ENCODE peak calls at places on chromosomes 3 and 15, in ten cellular contexts. P, E, Y, A, B, C, T, X, O and F are unnamed samples.

GRCh38 chr3:198032039-198032438 is 72.0 kb downstream of the LMLN start:
- DNase-seq in P (no peak), E (no peak), Y (no peak), A (no peak), B (no peak), C (no peak), T (no peak), X (no peak), O (no peak), F (no peak)

GRCh38 chr3:187292631-187293513 is 1.3 kb upstream of the MASP1 start:
- DNase-seq in P (no peak), E (no peak), Y (no peak), A (no peak), B (no peak), C (peak), T (no peak), X (no peak), O (peak), F (no peak)

GRCh38 chr15:57677206-57677605 is 29.3 kb upstream of the POLR2M start:
- DNase-seq in P (no peak), E (no peak), Y (no peak), A (no peak), B (no peak), C (no peak), T (peak), X (no peak), O (no peak), F (no peak)

GRCh38 chr3:15660055-15660940 is 58.8 kb downstream of the BTD start:
- DNase-seq in P (no peak), E (no peak), Y (no peak), A (no peak), B (no peak), C (no peak), T (no peak), X (no peak), O (no peak), F (no peak)

GRCh38 chr3:108127301-108127988 is 36.6 kb upstream of the CD47 start:
- DNase-seq in P (no peak), E (no peak), Y (no peak), A (peak), B (no peak), C (no peak), T (no peak), X (no peak), O (no peak), F (no peak)

GRCh38 chr3:32366638-32367368 is 24.9 kb upstream of the CMTM7 start:
- DNase-seq in P (no peak), E (no peak), Y (no peak), A (no peak), B (no peak), C (peak), T (peak), X (no peak), O (no peak), F (no peak)

GRCh38 chr15:35047528-35047927 is 37.6 kb downstream of the NANOGP8 start:
- DNase-seq in P (no peak), E (no peak), Y (no peak), A (no peak), B (no peak), C (no peak), T (no peak), X (no peak), O (no peak), F (no peak)

GRCh38 chr15:28002136-28002861 is 96.8 kb downstream of the OCA2 start:
- DNase-seq in P (no peak), E (no peak), Y (no peak), A (no peak), B (no peak), C (no peak), T (no peak), X (no peak), O (no peak), F (no peak)

GRCh38 chr3:39433642-39434041 is 27.1 kb downstream of the RPSA start:
- DNase-seq in P (no peak), E (peak), Y (peak), A (no peak), B (no peak), C (peak), T (peak), X (no peak), O (peak), F (no peak)

GRCh38 chr15:80679167-80679804 is 15.8 kb upstream of the ABHD17C start:
- DNase-seq in P (no peak), E (no peak), Y (no peak), A (no peak), B (no peak), C (no peak), T (no peak), X (no peak), O (no peak), F (no peak)

GRCh38 chr15:30023798-30024295 is 58.9 kb upstream of the GOLGA8J start:
- DNase-seq in P (peak), E (peak), Y (peak), A (no peak), B (no peak), C (peak), T (peak), X (no peak), O (peak), F (no peak)

GRCh38 chr3:156642750-156643728 is 31.4 kb upstream of the TIPARP start:
- DNase-seq in P (no peak), E (no peak), Y (no peak), A (no peak), B (no peak), C (no peak), T (peak), X (no peak), O (peak), F (no peak)

GRCh38 chr3:162390891-162391290 is 894.3 kb downstream of the OTOL1 start:
- DNase-seq in P (no peak), E (no peak), Y (peak), A (no peak), B (no peak), C (peak), T (peak), X (no peak), O (peak), F (no peak)

GRCh38 chr3:129002573-129003569 is 1.8 kb downstream of the EFCC1 start:
- DNase-seq in P (no peak), E (no peak), Y (no peak), A (no peak), B (no peak), C (no peak), T (no peak), X (no peak), O (no peak), F (no peak)

GRCh38 chr3:129005526-129006303 is 4.6 kb downstream of the EFCC1 start:
- DNase-seq in P (peak), E (no peak), Y (no peak), A (no peak), B (no peak), C (no peak), T (peak), X (no peak), O (peak), F (no peak)

GRCh38 chr3:129004639-129005295 is 3.7 kb downstream of the EFCC1 start:
- DNase-seq in P (peak), E (no peak), Y (no peak), A (no peak), B (no peak), C (no peak), T (no peak), X (no peak), O (no peak), F (no peak)

GRCh38 chr3:129001817-129002572 is 891 bp downstream of the EFCC1 start:
- DNase-seq in P (no peak), E (no peak), Y (no peak), A (no peak), B (no peak), C (no peak), T (peak), X (no peak), O (peak), F (no peak)

GRCh38 chr3:129003578-129004112 is 2.5 kb downstream of the EFCC1 start:
- DNase-seq in P (peak), E (no peak), Y (no peak), A (no peak), B (no peak), C (no peak), T (no peak), X (peak), O (no peak), F (peak)
- H3K4me3 ChIP-seq in P (no peak), E (no peak), Y (no peak), A (no peak), B (peak), C (no peak), T (no peak), X (peak), O (no peak), F (peak)

GRCh38 chr15:86193716-86194408 is 114.2 kb downstream of the AGBL1 start:
- DNase-seq in P (no peak), E (no peak), Y (no peak), A (no peak), B (no peak), C (no peak), T (no peak), X (no peak), O (no peak), F (no peak)
- H3K4me3 ChIP-seq in P (no peak), E (no peak), Y (no peak), A (no peak), B (no peak), C (no peak), T (peak), X (peak), O (no peak), F (no peak)

DNA sequence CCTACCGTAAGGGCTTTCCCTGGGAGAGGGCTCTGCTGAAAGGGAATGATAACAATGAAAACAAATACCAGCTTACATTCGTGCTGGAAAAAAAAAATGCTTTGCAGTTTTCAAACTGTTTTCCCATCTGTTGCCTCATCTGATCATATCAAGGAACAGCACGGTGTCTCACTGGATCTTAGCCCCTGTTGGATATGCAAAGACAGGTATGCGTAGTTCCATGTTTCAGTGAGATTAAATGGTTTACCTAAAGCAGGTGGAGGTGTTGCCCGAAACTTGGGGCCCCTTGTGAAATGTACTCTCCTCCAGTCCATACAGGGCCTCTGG is 77.4 kb upstream of the VGLL4 start:
- DNase-seq in P (no peak), E (no peak), Y (no peak), A (no peak), B (no peak), C (no peak), T (peak), X (no peak), O (no peak), F (no peak)
- H3K4me3 ChIP-seq in P (peak), E (no peak), Y (peak), A (peak), B (peak), C (no peak), T (peak), X (peak), O (peak), F (peak)

GRCh38 chr15:60576515-60576914 is 97.6 kb upstream of the ICE2 start:
- DNase-seq in P (no peak), E (no peak), Y (no peak), A (no peak), B (no peak), C (no peak), T (no peak), X (no peak), O (no peak), F (peak)

GRCh38 chr15:60575995-60576394 is 97.1 kb upstream of the ICE2 start:
- DNase-seq in P (peak), E (no peak), Y (peak), A (no peak), B (no peak), C (no peak), T (peak), X (no peak), O (peak), F (no peak)

GRCh38 chr15:60574801-60575631 is 96.1 kb upstream of the ICE2 start:
- DNase-seq in P (no peak), E (no peak), Y (no peak), A (no peak), B (no peak), C (no peak), T (peak), X (no peak), O (no peak), F (no peak)

GRCh38 chr15:60572462-60573214 is 93.7 kb upstream of the ICE2 start:
- DNase-seq in P (peak), E (no peak), Y (no peak), A (no peak), B (no peak), C (no peak), T (no peak), X (no peak), O (no peak), F (no peak)

DNA sequence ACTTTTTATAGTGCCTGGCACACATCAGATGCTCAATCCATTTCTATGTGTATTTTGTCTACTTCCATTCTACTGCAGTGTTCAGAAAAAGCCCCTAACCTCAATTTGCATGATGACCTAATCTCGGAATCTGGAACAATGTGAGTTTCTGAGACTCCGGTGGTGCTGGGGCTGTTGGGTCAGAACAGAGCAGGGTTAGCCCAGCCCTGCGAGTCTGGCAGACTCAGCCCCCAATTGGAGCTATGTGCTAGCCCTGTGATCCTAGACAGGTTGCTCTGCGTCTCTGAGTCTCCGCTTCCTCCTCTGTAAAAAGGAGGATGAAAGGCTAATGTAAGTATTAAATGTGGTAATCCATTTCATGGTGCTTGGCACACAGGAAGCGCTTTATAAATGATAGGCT is 95.0 kb upstream of the ICE2 start:
- DNase-seq in P (no peak), E (no peak), Y (no peak), A (no peak), B (no peak), C (no peak), T (no peak), X (no peak), O (no peak), F (no peak)
- H3K4me3 ChIP-seq in P (no peak), E (no peak), Y (no peak), A (no peak), B (no peak), C (no peak), T (no peak), X (no peak), O (no peak), F (no peak)

GRCh38 chr15:84949845-84950569 is 31.6 kb upstream of the PDE8A start:
- DNase-seq in P (peak), E (no peak), Y (no peak), A (no peak), B (no peak), C (no peak), T (no peak), X (no peak), O (peak), F (no peak)

GRCh38 chr15:84946772-84947489 is 34.7 kb upstream of the PDE8A start:
- DNase-seq in P (no peak), E (no peak), Y (no peak), A (no peak), B (no peak), C (no peak), T (no peak), X (no peak), O (no peak), F (no peak)

GRCh38 chr15:84950570-84951111 is 31.0 kb upstream of the PDE8A start:
- DNase-seq in P (no peak), E (no peak), Y (no peak), A (no peak), B (no peak), C (no peak), T (no peak), X (no peak), O (no peak), F (no peak)

GRCh38 chr15:84949043-84949442 is 32.6 kb upstream of the PDE8A start:
- DNase-seq in P (no peak), E (peak), Y (peak), A (no peak), B (no peak), C (peak), T (peak), X (no peak), O (peak), F (no peak)

DNA sequence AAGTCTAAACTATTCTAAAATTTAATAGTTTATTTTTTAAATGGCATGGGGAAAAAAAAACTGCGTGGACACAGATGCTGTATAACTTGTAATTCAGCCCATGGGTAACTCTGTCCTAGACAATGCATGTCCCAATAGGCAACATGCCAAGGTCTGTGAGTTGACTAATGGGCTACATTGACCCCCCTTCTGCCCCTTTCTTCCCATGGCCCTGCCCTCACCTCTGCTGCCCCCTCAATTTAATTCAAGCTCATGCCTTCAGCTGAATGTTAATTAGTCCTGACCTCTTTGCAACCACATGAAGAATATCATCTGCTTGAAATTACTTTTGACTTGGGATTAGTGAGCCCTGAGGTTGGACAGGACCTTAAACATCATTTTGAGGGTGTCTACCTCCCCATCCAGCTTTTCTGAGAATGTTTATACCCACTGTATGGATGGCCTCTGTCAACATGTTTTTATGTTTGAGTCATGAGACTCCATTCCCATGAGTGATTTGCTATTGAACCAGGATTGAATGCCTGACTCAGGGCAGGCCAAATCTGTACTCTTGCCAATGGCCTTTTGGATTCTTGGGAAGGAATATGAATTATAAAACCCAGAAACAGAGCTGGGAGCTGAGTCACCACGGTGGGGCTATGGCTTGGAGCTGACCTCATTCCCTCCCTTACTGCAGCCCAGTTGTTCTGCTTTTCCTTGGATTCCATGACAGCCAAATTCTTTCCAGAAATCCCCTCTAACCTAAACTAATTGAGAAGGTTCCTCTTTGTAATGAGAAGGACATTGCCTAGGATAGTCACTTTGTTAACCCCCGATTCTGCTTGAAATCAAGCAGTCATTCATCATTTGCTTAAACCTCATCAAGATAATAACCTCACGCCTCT is 33.5 kb upstream of the PDE8A start:
- DNase-seq in P (no peak), E (peak), Y (peak), A (no peak), B (peak), C (peak), T (peak), X (no peak), O (peak), F (no peak)
- H3K4me3 ChIP-seq in P (no peak), E (no peak), Y (no peak), A (no peak), B (no peak), C (no peak), T (peak), X (no peak), O (peak), F (no peak)

GRCh38 chr15:92733090-92733933 is 77.7 kb upstream of the FAM174B start:
- DNase-seq in P (no peak), E (no peak), Y (no peak), A (no peak), B (no peak), C (no peak), T (no peak), X (no peak), O (peak), F (no peak)
- H3K4me3 ChIP-seq in P (no peak), E (peak), Y (peak), A (peak), B (peak), C (peak), T (peak), X (peak), O (peak), F (no peak)

GRCh38 chr3:23685484-23686258 is 120.1 kb upstream of the UBE2E1 start:
- DNase-seq in P (peak), E (peak), Y (peak), A (no peak), B (peak), C (peak), T (peak), X (no peak), O (peak), F (no peak)

GRCh38 chr3:23697416-23697815 is 108.3 kb upstream of the UBE2E1 start:
- DNase-seq in P (peak), E (no peak), Y (no peak), A (no peak), B (no peak), C (no peak), T (no peak), X (no peak), O (no peak), F (peak)

GRCh38 chr3:23686535-23686934 is 119.2 kb upstream of the UBE2E1 start:
- DNase-seq in P (no peak), E (no peak), Y (no peak), A (no peak), B (no peak), C (no peak), T (no peak), X (no peak), O (no peak), F (no peak)

GRCh38 chr3:23696842-23697241 is 108.9 kb upstream of the UBE2E1 start:
- DNase-seq in P (no peak), E (no peak), Y (no peak), A (no peak), B (no peak), C (no peak), T (peak), X (no peak), O (no peak), F (no peak)

GRCh38 chr3:23691343-23691895 is 114.3 kb upstream of the UBE2E1 start:
- DNase-seq in P (no peak), E (no peak), Y (peak), A (no peak), B (no peak), C (peak), T (no peak), X (no peak), O (peak), F (no peak)
- H3K4me3 ChIP-seq in P (no peak), E (no peak), Y (no peak), A (no peak), B (no peak), C (no peak), T (no peak), X (no peak), O (no peak), F (no peak)

GRCh38 chr3:146968204-146968651 is 363.1 kb upstream of the PLSCR5 start:
- DNase-seq in P (no peak), E (peak), Y (peak), A (no peak), B (no peak), C (peak), T (peak), X (no peak), O (peak), F (no peak)
- H3K4me3 ChIP-seq in P (no peak), E (no peak), Y (no peak), A (no peak), B (no peak), C (peak), T (peak), X (no peak), O (peak), F (no peak)